ENCODE peak calls at places on chromosomes 7 and 10, in six cellular contexts. E is Daoy; M is T-helper 2 cell; G is CD4-positive, alpha-beta T cell; Q is Calu3; C is activated CD4-positive, alpha-beta memory T cell treated with anti-CD3 and anti-CD28 coated beads, Interleukin-2, amount 10 ng/mL, durations not matched to agents 7 days and 5 days. I is an unnamed sample.

GRCh38 chr10:3265081-3265480 is 92.5 kb upstream of the PITRM1 start:
- DNase-seq in E (peak), M (no peak), G (no peak), Q (peak), C (no peak), I (peak)

GRCh38 chr7:116588641-116589594 is 64.1 kb downstream of the CAV1 start:
- DNase-seq in E (peak), M (no peak), G (no peak), Q (no peak), C (no peak), I (peak)

GRCh38 chr10:132452216-132452650 is 55.2 kb downstream of the PWWP2B start:
- DNase-seq in E (no peak), M (no peak), G (no peak), Q (no peak), C (no peak), I (no peak)

GRCh38 chr7:39650676-39651075 is 27.3 kb downstream of the RALA start:
- DNase-seq in E (peak), M (no peak), G (no peak), Q (no peak), C (no peak), I (no peak)

GRCh38 chr7:148773344-148773743 is 74.6 kb downstream of the CUL1 start:
- DNase-seq in E (peak), M (no peak), G (peak), Q (no peak), C (peak), I (no peak)

GRCh38 chr7:99928994-99929729 is at the start of gene GJC3:
- DNase-seq in E (peak), M (peak), G (peak), Q (peak), C (peak), I (peak)

GRCh38 chr7:158811461-158811860 is 17.8 kb downstream of the ESYT2 start:
- DNase-seq in E (peak), M (peak), G (peak), Q (peak), C (peak), I (peak)

GRCh38 chr7:106054971-106055370 is 57.1 kb downstream of the SYPL1 start:
- DNase-seq in E (no peak), M (no peak), G (no peak), Q (no peak), C (no peak), I (no peak)

GRCh38 chr10:84188815-84189214 is 5.5 kb upstream of the CDHR1 start:
- DNase-seq in E (no peak), M (no peak), G (no peak), Q (no peak), C (no peak), I (no peak)

GRCh38 chr7:148650232-148650858 is 48.4 kb upstream of the CUL1 start:
- DNase-seq in E (peak), M (no peak), G (no peak), Q (no peak), C (no peak), I (no peak)

GRCh38 chr7:92994889-92995288 is 122.9 kb downstream of the SAMD9 start:
- DNase-seq in E (no peak), M (no peak), G (no peak), Q (no peak), C (no peak), I (no peak)

GRCh38 chr10:130259380-130259779 is 123.2 kb downstream of the GLRX3 start:
- DNase-seq in E (no peak), M (no peak), G (no peak), Q (no peak), C (no peak), I (no peak)

I was measured in HT-29.